ENCODE peak calls at places on chromosomes 1 and 21, in five cellular contexts. C, R, N, J and A are unnamed samples.

GRCh38 chr1:184222561-184223157 is 164.2 kb upstream of the C1orf21 start:
- DNase-seq in C (peak), R (peak), N (peak), J (peak), A (peak)

GRCh38 chr1:59468828-59469428 is 172.0 kb downstream of the FGGY start:
- DNase-seq in C (no peak), R (no peak), N (no peak), J (no peak), A (no peak)

GRCh38 chr1:154931940-154932487 is 4.5 kb downstream of the PMVK start:
- DNase-seq in C (peak), R (no peak), N (no peak), J (peak), A (peak)

GRCh38 chr1:173580081-173580480 is 22.8 kb downstream of the SLC9C2 start:
- DNase-seq in C (no peak), R (no peak), N (no peak), J (no peak), A (no peak)

GRCh38 chr1:45455162-45455561 is 35.8 kb downstream of the TESK2 start:
- DNase-seq in C (no peak), R (no peak), N (no peak), J (no peak), A (no peak)

GRCh38 chr1:172429324-172430127 is 9.0 kb downstream of the C1orf105 start:
- DNase-seq in C (peak), R (peak), N (no peak), J (peak), A (peak)

GRCh38 chr21:19368944-19369343 is 965.4 kb upstream of the TMPRSS15 start:
- DNase-seq in C (no peak), R (no peak), N (no peak), J (peak), A (no peak)

GRCh38 chr1:222817529-222817928 is 2.7 kb downstream of the DISP1 start:
- DNase-seq in C (no peak), R (no peak), N (no peak), J (peak), A (no peak)

GRCh38 chr1:171257207-171258052 is 9.1 kb downstream of the FMO1 start:
- DNase-seq in C (peak), R (no peak), N (no peak), J (peak), A (peak)

GRCh38 chr21:29443398-29444010 is 144.8 kb downstream of the BACH1 start:
- DNase-seq in C (no peak), R (no peak), N (no peak), J (no peak), A (no peak)

GRCh38 chr1:205927247-205927646 is 16.0 kb downstream of the SLC26A9 start:
- DNase-seq in C (no peak), R (no peak), N (no peak), J (no peak), A (no peak)

GRCh38 chr1:153434746-153435455 is 18.6 kb downstream of the S100A7A start:
- DNase-seq in C (no peak), R (no peak), N (no peak), J (no peak), A (no peak)

GRCh38 chr1:93076268-93076667 is 2.8 kb upstream of the MTF2 start:
- DNase-seq in C (no peak), R (no peak), N (no peak), J (no peak), A (no peak)

GRCh38 chr1:226656601-226657277 is 82.3 kb downstream of the ITPKB start:
- DNase-seq in C (no peak), R (peak), N (no peak), J (no peak), A (peak)

GRCh38 chr1:201715351-201715750 is 113.6 kb upstream of the IPO9 start:
- DNase-seq in C (no peak), R (no peak), N (no peak), J (no peak), A (no peak)

GRCh38 chr21:43740497-43741156 is 21.7 kb downstream of the PDXK start:
- DNase-seq in C (peak), R (no peak), N (no peak), J (no peak), A (no peak)

GRCh38 chr1:2230781-2231666 is 2.9 kb downstream of the SKI start:
- DNase-seq in C (no peak), R (peak), N (no peak), J (no peak), A (no peak)

GRCh38 chr1:208213786-208214185 is 30.4 kb downstream of the PLXNA2 start:
- DNase-seq in C (no peak), R (no peak), N (no peak), J (no peak), A (no peak)

GRCh38 chr1:228066416-228066815 is 16.1 kb upstream of the ARF1 start:
- DNase-seq in C (peak), R (no peak), N (no peak), J (no peak), A (no peak)

GRCh38 chr21:41630249-41630648 is 122.3 kb upstream of the TMPRSS2 start:
- DNase-seq in C (no peak), R (no peak), N (no peak), J (peak), A (peak)

GRCh38 chr1:172041689-172042088 is 200.4 kb downstream of the DNM3 start:
- DNase-seq in C (no peak), R (no peak), N (no peak), J (peak), A (no peak)

GRCh38 chr1:101239095-101240040 is 2.5 kb downstream of the S1PR1 start:
- DNase-seq in C (no peak), R (peak), N (peak), J (no peak), A (no peak)

GRCh38 chr1:11847667-11848445 is at the start of gene NPPA:
- DNase-seq in C (no peak), R (no peak), N (no peak), J (no peak), A (no peak)

GRCh38 chr1:198416276-198416675 is 124.2 kb downstream of the ATP6V1G3 start:
- DNase-seq in C (no peak), R (no peak), N (no peak), J (no peak), A (no peak)

GRCh38 chr1:156155760-156156495 is 2.5 kb downstream of the SEMA4A start:
- DNase-seq in C (no peak), R (no peak), N (no peak), J (no peak), A (no peak)

GRCh38 chr21:35400233-35400939 is 351.3 kb upstream of the RUNX1 start:
- DNase-seq in C (no peak), R (peak), N (no peak), J (peak), A (no peak)

GRCh38 chr21:35827004-35827403 is 233.3 kb downstream of the SETD4 start:
- DNase-seq in C (no peak), R (no peak), N (no peak), J (no peak), A (no peak)

GRCh38 chr1:243596441-243597183 is 253.4 kb downstream of the AKT3 start:
- DNase-seq in C (no peak), R (no peak), N (no peak), J (peak), A (no peak)

GRCh38 chr1:17438176-17438976 is 1.1 kb downstream of the RCC2 start:
- DNase-seq in C (peak), R (peak), N (peak), J (peak), A (peak)

GRCh38 chr21:38773108-38774061 is 32.3 kb upstream of the ETS2 start:
- DNase-seq in C (no peak), R (no peak), N (no peak), J (peak), A (no peak)

GRCh38 chr1:92186081-92186480 is 31.6 kb upstream of the C1orf146 start:
- DNase-seq in C (no peak), R (no peak), N (no peak), J (no peak), A (no peak)

GRCh38 chr1:28900562-28900961 is 13.8 kb upstream of the EPB41 start:
- DNase-seq in C (no peak), R (no peak), N (no peak), J (no peak), A (no peak)

GRCh38 chr1:29524285-29525065 is 288.2 kb downstream of the PTPRU start:
- DNase-seq in C (peak), R (no peak), N (no peak), J (no peak), A (no peak)

GRCh38 chr1:54284781-54285563 is 85.0 kb downstream of the MRPL37 start:
- DNase-seq in C (no peak), R (no peak), N (no peak), J (no peak), A (no peak)

GRCh38 chr1:22880174-22880601 is 92.5 kb downstream of the LACTBL1 start:
- DNase-seq in C (no peak), R (no peak), N (no peak), J (no peak), A (no peak)

GRCh38 chr21:21712761-21713558 is 714.8 kb downstream of the NCAM2 start:
- DNase-seq in C (no peak), R (no peak), N (no peak), J (no peak), A (no peak)

GRCh38 chr1:59057211-59057694 is 239.6 kb upstream of the FGGY start:
- DNase-seq in C (peak), R (no peak), N (no peak), J (peak), A (peak)

GRCh38 chr1:204170494-204171155 is 4.5 kb upstream of the REN start:
- DNase-seq in C (no peak), R (no peak), N (no peak), J (no peak), A (no peak)